ENCODE peak calls at places on chromosomes 1 and 21, in eight cellular contexts. Y is kidney glomerular epithelial cell; K is left colon; I is T-cell; X is non-pigmented ciliary epithelial cell; U is stimulated activated CD8-positive, alpha-beta memory T cell treated with anti-CD3 and anti-CD28 coated beads, Interleukin-12 subunit alpha, Interleukin-12 subunit beta, amount 100 ng/mL, for 4 hours; R is cardiac septum; C is GM12865. H is an unnamed sample.

GRCh38 chr1:243718893-243719292 is 131.2 kb downstream of the AKT3 start:
- DNase-seq in K (no peak), X (peak), Y (peak), R (no peak), I (no peak), U (no peak), C (no peak), H (no peak)

GRCh38 chr1:23566304-23566703 is 7.0 kb upstream of the ID3 start:
- DNase-seq in R (no peak), U (no peak), I (no peak), Y (no peak), K (no peak), X (no peak), C (no peak), H (no peak)

GRCh38 chr1:198756470-198756869 is 117.6 kb downstream of the PTPRC start:
- DNase-seq in I (no peak), X (no peak), C (no peak), R (no peak), K (no peak), Y (no peak), U (no peak), H (no peak)

GRCh38 chr1:233518344-233518743 is 95.6 kb upstream of the KCNK1 start:
- DNase-seq in C (peak), K (no peak), R (no peak), Y (peak), I (no peak), X (no peak), U (no peak), H (peak)

GRCh38 chr1:10510520-10511493 is 36.1 kb downstream of the PEX14 start:
- DNase-seq in U (peak), C (peak), K (no peak), R (no peak), X (peak), Y (peak), I (peak), H (no peak)

GRCh38 chr21:38597436-38597835 is 99.2 kb upstream of the ERG start:
- DNase-seq in U (no peak), I (no peak), Y (no peak), C (no peak), X (no peak), K (no peak), R (no peak), H (no peak)

GRCh38 chr1:212291505-212292134 is 6.4 kb downstream of the PPP2R5A start:
- DNase-seq in X (no peak), U (no peak), Y (peak), C (peak), I (no peak), K (no peak), R (no peak), H (peak)

GRCh38 chr1:112722601-112723510 is 7.7 kb upstream of the PPM1J start:
- DNase-seq in X (no peak), I (no peak), R (no peak), U (no peak), C (no peak), K (no peak), Y (no peak), H (no peak)

GRCh38 chr1:167412920-167413319 is 105.4 kb downstream of the CD247 start:
- DNase-seq in X (no peak), Y (no peak), R (no peak), K (no peak), U (no peak), C (no peak), I (no peak), H (no peak)

GRCh38 chr1:9340172-9340854 is 47.6 kb downstream of the SPSB1 start:
- DNase-seq in U (no peak), K (no peak), C (no peak), I (no peak), Y (no peak), R (no peak), X (no peak), H (no peak)

GRCh38 chr21:26490771-26491170 is 82.3 kb downstream of the CYYR1 start:
- DNase-seq in R (no peak), I (no peak), K (no peak), C (no peak), U (no peak), X (peak), Y (peak), H (no peak)

GRCh38 chr1:44801491-44802305 is 1.5 kb downstream of the PLK3 start:
- DNase-seq in I (no peak), K (peak), X (no peak), R (no peak), U (no peak), C (no peak), Y (peak), H (no peak)

GRCh38 chr1:4170953-4171352 is 270.9 kb upstream of the C1orf174 start:
- DNase-seq in R (peak), Y (no peak), U (no peak), C (no peak), K (no peak), I (no peak), X (no peak), H (no peak)

GRCh38 chr1:247883346-247883745 is 12.0 kb upstream of the OR2W3 start:
- DNase-seq in R (no peak), Y (no peak), C (no peak), K (no peak), U (no peak), I (no peak), X (no peak), H (no peak)

H was measured in NCI-H2107.